ENCODE peak calls at places on chromosomes 7 and 10, in seven cellular contexts. W is CD4-positive, alpha-beta T cell; K is fibroblast of villous mesenchyme; R is foreskin fibroblast; A is fibroblast of lung; B is mucosa of descending colon; Q is nephron progenitor cell. Z is an unnamed sample.

GRCh38 chr7:85529197-85529596 is 342.3 kb upstream of the SEMA3D start:
- DNase-seq in W (no peak), K (peak; percentile 37), R (peak; percentile 74), A (peak; percentile 95), B (no peak), Q (no peak), Z (no peak)

GRCh38 chr10:33352154-33352553 is 17.7 kb upstream of the NRP1 start:
- DNase-seq in W (no peak), K (peak; percentile 84), R (peak; percentile 57), A (peak; percentile 92), B (no peak), Q (no peak), Z (no peak)

GRCh38 chr7:103528152-103528551 is 82.1 kb upstream of the SLC26A5 start:
- DNase-seq in W (no peak), K (no peak), R (no peak), A (no peak), B (no peak), Q (no peak), Z (no peak)

GRCh38 chr10:24926549-24926948 is 25.9 kb downstream of the PRTFDC1 start:
- DNase-seq in W (no peak), K (no peak), R (no peak), A (no peak), B (no peak), Q (no peak), Z (no peak)

GRCh38 chr7:17010637-17011300 is 129.0 kb upstream of the AGR3 start:
- DNase-seq in W (no peak), K (no peak), R (no peak), A (no peak), B (no peak), Q (no peak), Z (no peak)

GRCh38 chr10:7593068-7593467 is 73.7 kb downstream of the ITIH5 start:
- DNase-seq in W (no peak), K (no peak), R (no peak), A (peak; percentile 39), B (peak; percentile 30), Q (no peak), Z (no peak)

GRCh38 chr7:657565-658119 is 68.9 kb upstream of the DNAAF5 start:
- DNase-seq in W (no peak), K (peak; percentile 79), R (peak; percentile 16), A (peak; percentile 40), B (no peak), Q (no peak), Z (no peak)

GRCh38 chr10:16995867-16996529 is 133.6 kb downstream of the CUBN start:
- DNase-seq in W (no peak), K (peak; percentile 83), R (no peak), A (peak; percentile 37), B (no peak), Q (no peak), Z (no peak)

GRCh38 chr10:71831646-71832552 is 19.2 kb downstream of the PSAP start:
- DNase-seq in W (no peak), K (no peak), R (peak; percentile 64), A (peak; percentile 43), B (no peak), Q (no peak), Z (no peak)

GRCh38 chr7:2638224-2638991 is 6.6 kb downstream of the TTYH3 start:
- DNase-seq in W (no peak), K (peak; percentile 70), R (peak; percentile 77), A (peak; percentile 44), B (no peak), Q (no peak), Z (no peak)

GRCh38 chr10:16915308-16915707 is 98.1 kb upstream of the RSU1 start:
- DNase-seq in W (no peak), K (no peak), R (no peak), A (no peak), B (no peak), Q (no peak), Z (no peak)

GRCh38 chr7:140696024-140696678 is 357 bp upstream of the NDUFB2 start:
- DNase-seq in W (peak; percentile 94), K (peak; percentile 94), R (peak; percentile 91), A (peak; percentile 88), B (peak; percentile 97), Q (peak; percentile 98), Z (peak; percentile 94)

GRCh38 chr10:28935061-28935460 is 257.7 kb downstream of the BAMBI start:
- DNase-seq in W (no peak), K (no peak), R (no peak), A (no peak), B (no peak), Q (no peak), Z (no peak)

GRCh38 chr10:89351402-89352038 is 23.7 kb downstream of the IFIT3 start:
- DNase-seq in W (no peak), K (peak; percentile 64), R (no peak), A (peak; percentile 57), B (no peak), Q (no peak), Z (no peak)

GRCh38 chr10:93471110-93471651 is 11.0 kb downstream of the MYOF start:
- DNase-seq in W (no peak), K (peak; percentile 95), R (peak; percentile 95), A (peak; percentile 97), B (no peak), Q (no peak), Z (no peak)

GRCh38 chr10:24665001-24665400 is 58.7 kb downstream of the ARHGAP21 start:
- DNase-seq in W (no peak), K (no peak), R (no peak), A (no peak), B (no peak), Q (no peak), Z (no peak)

GRCh38 chr10:71921319-71922027 is 42.7 kb upstream of the CHST3 start:
- DNase-seq in W (no peak), K (peak; percentile 36), R (no peak), A (peak; percentile 47), B (peak; percentile 48), Q (peak; percentile 6), Z (no peak)

GRCh38 chr7:1850111-1850975 is 180.3 kb downstream of the ELFN1 start:
- DNase-seq in W (no peak), K (no peak), R (no peak), A (no peak), B (peak; percentile 6), Q (peak; percentile 4), Z (no peak)

GRCh38 chr7:96720843-96721242 is 11.2 kb upstream of the SEM1 start:
- DNase-seq in W (no peak), K (peak; percentile 46), R (peak; percentile 2), A (peak; percentile 18), B (no peak), Q (no peak), Z (no peak)

GRCh38 chr7:127844165-127844564 is 187.1 kb downstream of the LRRC4 start:
- DNase-seq in W (no peak), K (no peak), R (no peak), A (no peak), B (no peak), Q (no peak), Z (no peak)

GRCh38 chr7:28986723-28987122 is 28.6 kb upstream of the TRIL start:
- DNase-seq in W (no peak), K (peak; percentile 93), R (peak; percentile 84), A (peak; percentile 96), B (no peak), Q (no peak), Z (no peak)

GRCh38 chr7:24730018-24730369 is 27.3 kb downstream of the GSDME start:
- DNase-seq in W (no peak), K (no peak), R (no peak), A (no peak), B (no peak), Q (no peak), Z (no peak)

GRCh38 chr7:94295805-94296204 is 98.9 kb upstream of the COL1A2 start:
- DNase-seq in W (no peak), K (peak; percentile 86), R (peak; percentile 72), A (peak; percentile 92), B (no peak), Q (no peak), Z (no peak)
- TF ChIP-seq CTCF in W (no peak), K (peak; percentile 81), R (peak; percentile 77), A (peak; percentile 74), B (no peak), Q (no peak), Z (peak; percentile 15)

DNA sequence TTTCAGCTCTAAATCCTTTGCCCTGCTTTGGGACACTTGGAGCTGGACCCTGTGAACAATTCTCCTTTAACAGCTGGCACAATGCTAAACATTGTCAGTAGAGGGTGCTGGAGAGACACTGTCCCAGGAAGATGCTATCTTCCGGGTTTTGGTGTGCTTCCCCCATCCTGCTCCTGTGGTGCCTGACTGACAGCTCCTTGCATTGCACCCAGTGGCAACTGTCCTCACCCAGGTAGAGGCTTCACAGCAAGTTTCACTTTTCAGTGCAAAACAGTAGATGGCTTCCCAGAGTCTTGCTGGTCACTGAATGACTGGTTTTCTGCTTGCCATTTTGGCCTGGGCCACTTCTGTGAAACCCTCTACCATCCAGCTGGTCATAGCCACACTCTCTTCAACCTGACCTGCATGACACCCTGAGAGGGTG is 77.3 kb downstream of the CDC14C start:
- DNase-seq in W (no peak), K (peak; percentile 2), R (no peak), A (no peak), B (no peak), Q (peak; percentile 42), Z (peak; percentile 2)
- TF ChIP-seq CTCF in W (no peak), K (peak; percentile 33), R (peak; percentile 5), A (peak; percentile 17), B (no peak), Q (peak; percentile 67), Z (peak; percentile 13)

DNA sequence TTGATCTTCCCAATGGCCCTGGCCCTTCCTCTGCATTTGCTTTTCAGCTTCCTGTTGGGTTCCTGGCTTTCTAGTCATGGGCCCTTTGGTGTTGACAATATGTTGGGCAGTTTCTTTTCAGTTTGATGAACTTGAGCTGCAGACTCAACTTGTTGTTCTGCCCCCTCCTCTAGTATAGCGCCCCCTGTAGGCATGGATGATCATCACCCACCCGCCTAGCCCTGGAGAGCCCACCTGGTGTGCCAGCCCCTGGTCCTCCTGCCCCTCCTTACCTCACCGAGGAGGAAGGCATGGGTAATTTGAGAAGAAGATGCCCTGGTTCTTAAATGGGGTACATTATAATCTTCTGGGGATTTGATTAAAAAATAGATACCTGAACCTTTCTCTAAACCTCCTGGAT is 271.2 kb downstream of the SNX10 start:
- DNase-seq in W (no peak), K (no peak), R (no peak), A (no peak), B (no peak), Q (no peak), Z (no peak)
- TF ChIP-seq CTCF in W (no peak), K (no peak), R (no peak), A (no peak), B (no peak), Q (no peak), Z (no peak)

DNA sequence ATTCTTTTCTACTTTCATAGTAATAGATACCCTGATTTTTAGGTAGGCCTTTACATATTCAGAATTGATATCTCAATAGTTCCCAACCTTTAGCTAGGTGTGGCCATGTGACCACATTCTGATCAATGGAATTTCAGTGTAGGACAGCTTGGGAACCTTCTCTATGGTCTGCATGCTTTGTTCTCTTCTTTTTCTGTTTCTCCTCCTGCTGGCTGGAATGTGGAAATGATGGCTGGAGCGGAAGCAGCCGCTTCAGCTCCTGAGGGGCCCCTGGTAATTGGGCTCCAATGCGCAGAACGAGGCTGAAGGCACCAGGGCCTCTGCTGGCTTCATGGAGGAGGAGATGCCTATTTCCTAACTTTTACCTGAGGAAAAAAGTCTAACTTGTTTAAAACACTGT is 152.6 kb downstream of the ZMYND11 start:
- DNase-seq in W (no peak), K (no peak), R (no peak), A (no peak), B (no peak), Q (no peak), Z (no peak)
- TF ChIP-seq CTCF in W (no peak), K (peak; percentile 50), R (peak; percentile 20), A (peak; percentile 28), B (no peak), Q (peak; percentile 16), Z (no peak)

GRCh38 chr10:4984971-4985594 is 18.6 kb downstream of the AKR1C2 start:
- DNase-seq in W (no peak), K (peak; percentile 47), R (peak; percentile 7), A (no peak), B (no peak), Q (no peak), Z (no peak)
- TF ChIP-seq CTCF in W (no peak), K (no peak), R (no peak), A (no peak), B (no peak), Q (no peak), Z (no peak)

Z was measured in pancreas.